ENCODE peak calls at places on chromosomes 1 and 21, in seven cellular contexts. One of them, this sample, is unnamed.

GRCh38 chr1:89130716-89131115 is 4.8 kb upstream of the GBP2 start:
- DNase-seq in stimulated activated CD4-positive, alpha-beta T cell treated with anti-CD3 and anti-CD28 coated beads, TNF-alpha, amount 100 ng/mL, for 1 hour: no peak
- DNase-seq in type B pancreatic cell: no peak
- DNase-seq in GM19239: no peak
- DNase-seq in neural crest cell: no peak
- DNase-seq in left ventricle myocardium inferior: no peak
- DNase-seq in activated T-cell treated with anti-CD3 and anti-CD28 coated beads for 1 hour: no peak
- DNase-seq in this sample: no peak

GRCh38 chr1:207316141-207316540 is 5.3 kb upstream of the CD55 start:
- DNase-seq in stimulated activated CD4-positive, alpha-beta T cell treated with anti-CD3 and anti-CD28 coated beads, TNF-alpha, amount 100 ng/mL, for 1 hour: no peak
- DNase-seq in type B pancreatic cell: no peak
- DNase-seq in GM19239: no peak
- DNase-seq in neural crest cell: no peak
- DNase-seq in left ventricle myocardium inferior: no peak
- DNase-seq in activated T-cell treated with anti-CD3 and anti-CD28 coated beads for 1 hour: no peak
- DNase-seq in this sample: no peak

GRCh38 chr1:117571496-117571895 is 34.4 kb upstream of the TENT5C start:
- DNase-seq in stimulated activated CD4-positive, alpha-beta T cell treated with anti-CD3 and anti-CD28 coated beads, TNF-alpha, amount 100 ng/mL, for 1 hour: no peak
- DNase-seq in type B pancreatic cell: peak
- DNase-seq in GM19239: no peak
- DNase-seq in neural crest cell: no peak
- DNase-seq in left ventricle myocardium inferior: no peak
- DNase-seq in activated T-cell treated with anti-CD3 and anti-CD28 coated beads for 1 hour: no peak
- DNase-seq in this sample: no peak

GRCh38 chr1:86507935-86508582 is 38.8 kb upstream of the CLCA4 start:
- DNase-seq in stimulated activated CD4-positive, alpha-beta T cell treated with anti-CD3 and anti-CD28 coated beads, TNF-alpha, amount 100 ng/mL, for 1 hour: no peak
- DNase-seq in type B pancreatic cell: no peak
- DNase-seq in GM19239: no peak
- DNase-seq in neural crest cell: no peak
- DNase-seq in left ventricle myocardium inferior: no peak
- DNase-seq in activated T-cell treated with anti-CD3 and anti-CD28 coated beads for 1 hour: no peak
- DNase-seq in this sample: no peak

GRCh38 chr21:44704636-44705001 is 6.8 kb downstream of the TSPEAR start:
- DNase-seq in stimulated activated CD4-positive, alpha-beta T cell treated with anti-CD3 and anti-CD28 coated beads, TNF-alpha, amount 100 ng/mL, for 1 hour: no peak
- DNase-seq in type B pancreatic cell: no peak
- DNase-seq in GM19239: no peak
- DNase-seq in neural crest cell: no peak
- DNase-seq in left ventricle myocardium inferior: no peak
- DNase-seq in activated T-cell treated with anti-CD3 and anti-CD28 coated beads for 1 hour: no peak
- DNase-seq in this sample: peak

GRCh38 chr1:224054611-224055010 is 59.3 kb upstream of the FBXO28 start:
- DNase-seq in stimulated activated CD4-positive, alpha-beta T cell treated with anti-CD3 and anti-CD28 coated beads, TNF-alpha, amount 100 ng/mL, for 1 hour: no peak
- DNase-seq in type B pancreatic cell: no peak
- DNase-seq in GM19239: no peak
- DNase-seq in neural crest cell: no peak
- DNase-seq in left ventricle myocardium inferior: no peak
- DNase-seq in activated T-cell treated with anti-CD3 and anti-CD28 coated beads for 1 hour: no peak
- DNase-seq in this sample: no peak

GRCh38 chr1:116290085-116290670 is 82.9 kb upstream of the ATP1A1 start:
- DNase-seq in stimulated activated CD4-positive, alpha-beta T cell treated with anti-CD3 and anti-CD28 coated beads, TNF-alpha, amount 100 ng/mL, for 1 hour: no peak
- DNase-seq in type B pancreatic cell: no peak
- DNase-seq in GM19239: no peak
- DNase-seq in neural crest cell: no peak
- DNase-seq in left ventricle myocardium inferior: no peak
- DNase-seq in activated T-cell treated with anti-CD3 and anti-CD28 coated beads for 1 hour: no peak
- DNase-seq in this sample: no peak

GRCh38 chr21:43352568-43353281 is 74.2 kb downstream of the SIK1 start:
- DNase-seq in stimulated activated CD4-positive, alpha-beta T cell treated with anti-CD3 and anti-CD28 coated beads, TNF-alpha, amount 100 ng/mL, for 1 hour: no peak
- DNase-seq in type B pancreatic cell: no peak
- DNase-seq in GM19239: peak
- DNase-seq in neural crest cell: no peak
- DNase-seq in left ventricle myocardium inferior: no peak
- DNase-seq in activated T-cell treated with anti-CD3 and anti-CD28 coated beads for 1 hour: no peak
- DNase-seq in this sample: no peak

GRCh38 chr1:92475029-92475428 is 11.7 kb downstream of the GFI1 start:
- DNase-seq in stimulated activated CD4-positive, alpha-beta T cell treated with anti-CD3 and anti-CD28 coated beads, TNF-alpha, amount 100 ng/mL, for 1 hour: no peak
- DNase-seq in type B pancreatic cell: no peak
- DNase-seq in GM19239: no peak
- DNase-seq in neural crest cell: no peak
- DNase-seq in left ventricle myocardium inferior: no peak
- DNase-seq in activated T-cell treated with anti-CD3 and anti-CD28 coated beads for 1 hour: no peak
- DNase-seq in this sample: no peak

GRCh38 chr1:207139616-207140015 is 35.6 kb downstream of the C4BPA start:
- DNase-seq in stimulated activated CD4-positive, alpha-beta T cell treated with anti-CD3 and anti-CD28 coated beads, TNF-alpha, amount 100 ng/mL, for 1 hour: no peak
- DNase-seq in type B pancreatic cell: no peak
- DNase-seq in GM19239: no peak
- DNase-seq in neural crest cell: no peak
- DNase-seq in left ventricle myocardium inferior: no peak
- DNase-seq in activated T-cell treated with anti-CD3 and anti-CD28 coated beads for 1 hour: no peak
- DNase-seq in this sample: no peak

GRCh38 chr1:54220004-54220811 is 20.2 kb downstream of the MRPL37 start:
- DNase-seq in stimulated activated CD4-positive, alpha-beta T cell treated with anti-CD3 and anti-CD28 coated beads, TNF-alpha, amount 100 ng/mL, for 1 hour: no peak
- DNase-seq in type B pancreatic cell: no peak
- DNase-seq in GM19239: no peak
- DNase-seq in neural crest cell: no peak
- DNase-seq in left ventricle myocardium inferior: peak
- DNase-seq in activated T-cell treated with anti-CD3 and anti-CD28 coated beads for 1 hour: no peak
- DNase-seq in this sample: no peak

GRCh38 chr1:165216254-165216653 is 140.3 kb downstream of the LMX1A start:
- DNase-seq in stimulated activated CD4-positive, alpha-beta T cell treated with anti-CD3 and anti-CD28 coated beads, TNF-alpha, amount 100 ng/mL, for 1 hour: no peak
- DNase-seq in type B pancreatic cell: no peak
- DNase-seq in GM19239: no peak
- DNase-seq in neural crest cell: no peak
- DNase-seq in left ventricle myocardium inferior: no peak
- DNase-seq in activated T-cell treated with anti-CD3 and anti-CD28 coated beads for 1 hour: no peak
- DNase-seq in this sample: no peak

GRCh38 chr1:51482881-51483280 is 36.2 kb downstream of the EPS15 start:
- DNase-seq in stimulated activated CD4-positive, alpha-beta T cell treated with anti-CD3 and anti-CD28 coated beads, TNF-alpha, amount 100 ng/mL, for 1 hour: no peak
- DNase-seq in type B pancreatic cell: no peak
- DNase-seq in GM19239: no peak
- DNase-seq in neural crest cell: no peak
- DNase-seq in left ventricle myocardium inferior: no peak
- DNase-seq in activated T-cell treated with anti-CD3 and anti-CD28 coated beads for 1 hour: no peak
- DNase-seq in this sample: no peak

GRCh38 chr1:205588691-205589445 is 42.9 kb downstream of the ELK4 start:
- DNase-seq in stimulated activated CD4-positive, alpha-beta T cell treated with anti-CD3 and anti-CD28 coated beads, TNF-alpha, amount 100 ng/mL, for 1 hour: no peak
- DNase-seq in type B pancreatic cell: peak
- DNase-seq in GM19239: no peak
- DNase-seq in neural crest cell: no peak
- DNase-seq in left ventricle myocardium inferior: no peak
- DNase-seq in activated T-cell treated with anti-CD3 and anti-CD28 coated beads for 1 hour: no peak
- DNase-seq in this sample: peak

GRCh38 chr1:224434447-224435317 is at the start of gene WDR26:
- DNase-seq in stimulated activated CD4-positive, alpha-beta T cell treated with anti-CD3 and anti-CD28 coated beads, TNF-alpha, amount 100 ng/mL, for 1 hour: peak
- DNase-seq in type B pancreatic cell: peak
- DNase-seq in GM19239: peak
- DNase-seq in neural crest cell: peak
- DNase-seq in left ventricle myocardium inferior: peak
- DNase-seq in activated T-cell treated with anti-CD3 and anti-CD28 coated beads for 1 hour: peak
- DNase-seq in this sample: peak

GRCh38 chr21:36454706-36455105 is 25.2 kb downstream of the CLDN14 start:
- DNase-seq in stimulated activated CD4-positive, alpha-beta T cell treated with anti-CD3 and anti-CD28 coated beads, TNF-alpha, amount 100 ng/mL, for 1 hour: no peak
- DNase-seq in type B pancreatic cell: no peak
- DNase-seq in GM19239: no peak
- DNase-seq in neural crest cell: no peak
- DNase-seq in left ventricle myocardium inferior: no peak
- DNase-seq in activated T-cell treated with anti-CD3 and anti-CD28 coated beads for 1 hour: no peak
- DNase-seq in this sample: no peak

GRCh38 chr1:31166462-31166861 is 73.2 kb downstream of the NKAIN1 start:
- DNase-seq in stimulated activated CD4-positive, alpha-beta T cell treated with anti-CD3 and anti-CD28 coated beads, TNF-alpha, amount 100 ng/mL, for 1 hour: no peak
- DNase-seq in type B pancreatic cell: no peak
- DNase-seq in GM19239: no peak
- DNase-seq in neural crest cell: no peak
- DNase-seq in left ventricle myocardium inferior: no peak
- DNase-seq in activated T-cell treated with anti-CD3 and anti-CD28 coated beads for 1 hour: no peak
- DNase-seq in this sample: no peak

GRCh38 chr1:215188302-215188950 is 105.9 kb downstream of the KCNK2 start:
- DNase-seq in stimulated activated CD4-positive, alpha-beta T cell treated with anti-CD3 and anti-CD28 coated beads, TNF-alpha, amount 100 ng/mL, for 1 hour: no peak
- DNase-seq in type B pancreatic cell: no peak
- DNase-seq in GM19239: no peak
- DNase-seq in neural crest cell: no peak
- DNase-seq in left ventricle myocardium inferior: no peak
- DNase-seq in activated T-cell treated with anti-CD3 and anti-CD28 coated beads for 1 hour: no peak
- DNase-seq in this sample: no peak

GRCh38 chr1:69993787-69994186 is 211.6 kb downstream of the LRRC40 start:
- DNase-seq in stimulated activated CD4-positive, alpha-beta T cell treated with anti-CD3 and anti-CD28 coated beads, TNF-alpha, amount 100 ng/mL, for 1 hour: no peak
- DNase-seq in type B pancreatic cell: no peak
- DNase-seq in GM19239: no peak
- DNase-seq in neural crest cell: no peak
- DNase-seq in left ventricle myocardium inferior: no peak
- DNase-seq in activated T-cell treated with anti-CD3 and anti-CD28 coated beads for 1 hour: no peak
- DNase-seq in this sample: no peak

GRCh38 chr1:110087812-110088738 is 17.6 kb upstream of the ALX3 start:
- DNase-seq in stimulated activated CD4-positive, alpha-beta T cell treated with anti-CD3 and anti-CD28 coated beads, TNF-alpha, amount 100 ng/mL, for 1 hour: no peak
- DNase-seq in type B pancreatic cell: no peak
- DNase-seq in GM19239: no peak
- DNase-seq in neural crest cell: peak
- DNase-seq in left ventricle myocardium inferior: no peak
- DNase-seq in activated T-cell treated with anti-CD3 and anti-CD28 coated beads for 1 hour: no peak
- DNase-seq in this sample: no peak

GRCh38 chr1:158177705-158178450 is 2.8 kb upstream of the CD1D start:
- DNase-seq in stimulated activated CD4-positive, alpha-beta T cell treated with anti-CD3 and anti-CD28 coated beads, TNF-alpha, amount 100 ng/mL, for 1 hour: no peak
- DNase-seq in type B pancreatic cell: peak
- DNase-seq in GM19239: no peak
- DNase-seq in neural crest cell: peak
- DNase-seq in left ventricle myocardium inferior: peak
- DNase-seq in activated T-cell treated with anti-CD3 and anti-CD28 coated beads for 1 hour: no peak
- DNase-seq in this sample: peak

GRCh38 chr1:59673575-59674467 is 140.9 kb upstream of the HOOK1 start:
- DNase-seq in stimulated activated CD4-positive, alpha-beta T cell treated with anti-CD3 and anti-CD28 coated beads, TNF-alpha, amount 100 ng/mL, for 1 hour: no peak
- DNase-seq in type B pancreatic cell: no peak
- DNase-seq in GM19239: no peak
- DNase-seq in neural crest cell: no peak
- DNase-seq in left ventricle myocardium inferior: no peak
- DNase-seq in activated T-cell treated with anti-CD3 and anti-CD28 coated beads for 1 hour: no peak
- DNase-seq in this sample: no peak

GRCh38 chr1:162147760-162148159 is 78.3 kb downstream of the NOS1AP start:
- DNase-seq in stimulated activated CD4-positive, alpha-beta T cell treated with anti-CD3 and anti-CD28 coated beads, TNF-alpha, amount 100 ng/mL, for 1 hour: no peak
- DNase-seq in type B pancreatic cell: no peak
- DNase-seq in GM19239: no peak
- DNase-seq in neural crest cell: no peak
- DNase-seq in left ventricle myocardium inferior: no peak
- DNase-seq in activated T-cell treated with anti-CD3 and anti-CD28 coated beads for 1 hour: no peak
- DNase-seq in this sample: no peak

GRCh38 chr1:178768423-178768822 is 43.4 kb downstream of the RALGPS2 start:
- DNase-seq in stimulated activated CD4-positive, alpha-beta T cell treated with anti-CD3 and anti-CD28 coated beads, TNF-alpha, amount 100 ng/mL, for 1 hour: no peak
- DNase-seq in type B pancreatic cell: no peak
- DNase-seq in GM19239: no peak
- DNase-seq in neural crest cell: no peak
- DNase-seq in left ventricle myocardium inferior: no peak
- DNase-seq in activated T-cell treated with anti-CD3 and anti-CD28 coated beads for 1 hour: no peak
- DNase-seq in this sample: no peak

GRCh38 chr21:41752231-41752681 is 14.6 kb downstream of the RIPK4 start:
- DNase-seq in stimulated activated CD4-positive, alpha-beta T cell treated with anti-CD3 and anti-CD28 coated beads, TNF-alpha, amount 100 ng/mL, for 1 hour: no peak
- DNase-seq in type B pancreatic cell: no peak
- DNase-seq in GM19239: no peak
- DNase-seq in neural crest cell: no peak
- DNase-seq in left ventricle myocardium inferior: no peak
- DNase-seq in activated T-cell treated with anti-CD3 and anti-CD28 coated beads for 1 hour: no peak
- DNase-seq in this sample: no peak

GRCh38 chr1:156344409-156344808 is 6.1 kb downstream of the TSACC start:
- DNase-seq in stimulated activated CD4-positive, alpha-beta T cell treated with anti-CD3 and anti-CD28 coated beads, TNF-alpha, amount 100 ng/mL, for 1 hour: no peak
- DNase-seq in type B pancreatic cell: no peak
- DNase-seq in GM19239: no peak
- DNase-seq in neural crest cell: no peak
- DNase-seq in left ventricle myocardium inferior: no peak
- DNase-seq in activated T-cell treated with anti-CD3 and anti-CD28 coated beads for 1 hour: no peak
- DNase-seq in this sample: no peak

GRCh38 chr1:92480200-92480812 is 6.4 kb downstream of the GFI1 start:
- DNase-seq in stimulated activated CD4-positive, alpha-beta T cell treated with anti-CD3 and anti-CD28 coated beads, TNF-alpha, amount 100 ng/mL, for 1 hour: no peak
- DNase-seq in type B pancreatic cell: no peak
- DNase-seq in GM19239: no peak
- DNase-seq in neural crest cell: no peak
- DNase-seq in left ventricle myocardium inferior: no peak
- DNase-seq in activated T-cell treated with anti-CD3 and anti-CD28 coated beads for 1 hour: no peak
- DNase-seq in this sample: no peak

GRCh38 chr1:212377644-212378043 is 37.0 kb downstream of the PACC1 start:
- DNase-seq in stimulated activated CD4-positive, alpha-beta T cell treated with anti-CD3 and anti-CD28 coated beads, TNF-alpha, amount 100 ng/mL, for 1 hour: no peak
- DNase-seq in type B pancreatic cell: no peak
- DNase-seq in GM19239: no peak
- DNase-seq in neural crest cell: no peak
- DNase-seq in left ventricle myocardium inferior: no peak
- DNase-seq in activated T-cell treated with anti-CD3 and anti-CD28 coated beads for 1 hour: no peak
- DNase-seq in this sample: no peak

GRCh38 chr1:176174108-176174507 is 33.0 kb downstream of the COP1 start:
- DNase-seq in stimulated activated CD4-positive, alpha-beta T cell treated with anti-CD3 and anti-CD28 coated beads, TNF-alpha, amount 100 ng/mL, for 1 hour: no peak
- DNase-seq in type B pancreatic cell: no peak
- DNase-seq in GM19239: no peak
- DNase-seq in neural crest cell: no peak
- DNase-seq in left ventricle myocardium inferior: no peak
- DNase-seq in activated T-cell treated with anti-CD3 and anti-CD28 coated beads for 1 hour: no peak
- DNase-seq in this sample: no peak

GRCh38 chr1:26686795-26687194 is 9.0 kb upstream of the ARID1A start:
- DNase-seq in stimulated activated CD4-positive, alpha-beta T cell treated with anti-CD3 and anti-CD28 coated beads, TNF-alpha, amount 100 ng/mL, for 1 hour: no peak
- DNase-seq in type B pancreatic cell: no peak
- DNase-seq in GM19239: no peak
- DNase-seq in neural crest cell: no peak
- DNase-seq in left ventricle myocardium inferior: no peak
- DNase-seq in activated T-cell treated with anti-CD3 and anti-CD28 coated beads for 1 hour: no peak
- DNase-seq in this sample: no peak

GRCh38 chr1:15951341-15952153 is 24.4 kb downstream of the ZBTB17 start:
- DNase-seq in stimulated activated CD4-positive, alpha-beta T cell treated with anti-CD3 and anti-CD28 coated beads, TNF-alpha, amount 100 ng/mL, for 1 hour: no peak
- DNase-seq in type B pancreatic cell: no peak
- DNase-seq in GM19239: no peak
- DNase-seq in neural crest cell: no peak
- DNase-seq in left ventricle myocardium inferior: no peak
- DNase-seq in activated T-cell treated with anti-CD3 and anti-CD28 coated beads for 1 hour: no peak
- DNase-seq in this sample: no peak

GRCh38 chr1:41483960-41484844 is at the start of gene EDN2:
- DNase-seq in stimulated activated CD4-positive, alpha-beta T cell treated with anti-CD3 and anti-CD28 coated beads, TNF-alpha, amount 100 ng/mL, for 1 hour: no peak
- DNase-seq in type B pancreatic cell: no peak
- DNase-seq in GM19239: no peak
- DNase-seq in neural crest cell: no peak
- DNase-seq in left ventricle myocardium inferior: peak
- DNase-seq in activated T-cell treated with anti-CD3 and anti-CD28 coated beads for 1 hour: no peak
- DNase-seq in this sample: no peak

GRCh38 chr1:115879977-115880376 is 39.1 kb upstream of the NHLH2 start:
- DNase-seq in stimulated activated CD4-positive, alpha-beta T cell treated with anti-CD3 and anti-CD28 coated beads, TNF-alpha, amount 100 ng/mL, for 1 hour: no peak
- DNase-seq in type B pancreatic cell: no peak
- DNase-seq in GM19239: no peak
- DNase-seq in neural crest cell: no peak
- DNase-seq in left ventricle myocardium inferior: no peak
- DNase-seq in activated T-cell treated with anti-CD3 and anti-CD28 coated beads for 1 hour: no peak
- DNase-seq in this sample: no peak

GRCh38 chr1:169271094-169271493 is 96.5 kb downstream of the NME7 start:
- DNase-seq in stimulated activated CD4-positive, alpha-beta T cell treated with anti-CD3 and anti-CD28 coated beads, TNF-alpha, amount 100 ng/mL, for 1 hour: no peak
- DNase-seq in type B pancreatic cell: no peak
- DNase-seq in GM19239: peak
- DNase-seq in neural crest cell: no peak
- DNase-seq in left ventricle myocardium inferior: no peak
- DNase-seq in activated T-cell treated with anti-CD3 and anti-CD28 coated beads for 1 hour: no peak
- DNase-seq in this sample: no peak

GRCh38 chr1:178266619-178267066 is 172.7 kb downstream of the RASAL2 start:
- DNase-seq in stimulated activated CD4-positive, alpha-beta T cell treated with anti-CD3 and anti-CD28 coated beads, TNF-alpha, amount 100 ng/mL, for 1 hour: no peak
- DNase-seq in type B pancreatic cell: no peak
- DNase-seq in GM19239: no peak
- DNase-seq in neural crest cell: no peak
- DNase-seq in left ventricle myocardium inferior: no peak
- DNase-seq in activated T-cell treated with anti-CD3 and anti-CD28 coated beads for 1 hour: no peak
- DNase-seq in this sample: no peak